ENCODE peak calls at places on chromosome 13, in seven cellular contexts. U, Z, E, D, V, F and I are unnamed samples.

GRCh38 chr13:54226866-54227265 is 1198.3 kb downstream of the OLFM4 start:
- DNase-seq in V (no peak), E (no peak), D (no peak), U (no peak), Z (no peak), F (no peak), I (no peak)

GRCh38 chr13:75088915-75089314 is 393.1 kb downstream of the TBC1D4 start:
- DNase-seq in E (no peak), U (no peak), D (no peak), V (no peak), F (no peak), Z (no peak), I (no peak)

GRCh38 chr13:97212540-97213146 is 9.5 kb upstream of the MBNL2 start:
- DNase-seq in V (no peak), D (no peak), F (no peak), Z (no peak), E (peak; percentile 46), U (peak; percentile 43), I (peak; percentile 49)

GRCh38 chr13:101979825-101980224 is 422.0 kb downstream of the FGF14 start:
- DNase-seq in E (no peak), F (no peak), D (no peak), U (no peak), V (no peak), Z (no peak), I (no peak)

GRCh38 chr13:24614306-24615080 is 65.7 kb upstream of the ATP12A start:
- DNase-seq in Z (no peak), E (no peak), U (no peak), F (no peak), V (no peak), D (no peak), I (no peak)

GRCh38 chr13:25980255-25980654 is 71.6 kb downstream of the SHISA2 start:
- DNase-seq in V (no peak), E (no peak), F (no peak), Z (no peak), D (no peak), U (peak; percentile 18), I (peak; percentile 3)

GRCh38 chr13:79810671-79811070 is 329.7 kb downstream of the NDFIP2 start:
- DNase-seq in F (peak; percentile 15), U (peak; percentile 71), V (no peak), Z (no peak), E (peak; percentile 61), D (no peak), I (peak; percentile 60)

GRCh38 chr13:113584205-113584869 is at the start of gene TFDP1:
- DNase-seq in U (peak; percentile 76), D (peak; percentile 74), Z (no peak), E (peak; percentile 80), F (peak; percentile 55), V (peak; percentile 71), I (peak; percentile 83)

GRCh38 chr13:110617326-110618072 is 2.2 kb downstream of the NAXD start:
- DNase-seq in F (peak; percentile 79), E (peak; percentile 84), Z (no peak), V (no peak), U (peak; percentile 60), D (no peak), I (peak; percentile 24)

GRCh38 chr13:75415720-75416119 is 66.2 kb downstream of the TBC1D4 start:
- DNase-seq in F (peak; percentile 26), E (peak; percentile 95), Z (no peak), V (no peak), D (no peak), U (peak; percentile 82), I (peak; percentile 71)

GRCh38 chr13:38628554-38628953 is 58.3 kb upstream of the FREM2 start:
- DNase-seq in U (no peak), Z (no peak), V (no peak), E (no peak), D (no peak), F (no peak), I (no peak)

DNA sequence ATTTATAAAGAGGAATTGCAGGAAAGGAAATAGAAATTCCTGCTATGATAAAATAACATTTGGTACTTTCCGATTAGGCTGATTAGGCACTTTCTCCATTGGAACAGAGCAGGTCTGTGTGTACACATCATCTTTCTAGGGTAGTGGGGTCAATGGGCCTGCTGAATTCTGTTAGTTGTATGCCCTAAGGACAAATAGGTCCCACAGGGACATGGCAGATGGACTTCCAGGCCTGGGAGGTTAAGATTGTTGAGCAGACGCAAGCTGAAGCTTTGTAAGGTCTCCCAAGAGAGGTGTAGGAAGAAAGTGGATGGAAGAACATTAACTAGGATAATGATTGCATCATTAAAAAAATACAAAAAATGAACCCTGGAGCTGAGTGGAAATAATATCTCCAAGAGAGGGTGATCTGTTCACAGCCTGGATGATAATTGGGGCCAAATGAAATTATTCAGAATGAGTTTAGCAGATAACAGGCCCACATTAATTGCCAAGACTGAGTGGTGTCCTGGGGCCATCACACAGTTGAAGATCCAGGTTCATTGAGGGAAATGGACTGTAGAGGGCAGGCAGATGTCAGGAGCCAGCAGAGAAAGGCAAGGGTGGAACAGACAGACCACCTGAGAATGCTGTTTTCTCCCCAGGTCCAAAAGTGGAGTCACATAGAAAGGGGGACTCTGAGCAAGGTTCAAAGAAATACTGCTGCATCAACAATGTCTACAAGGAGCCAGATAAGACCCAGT is 215.1 kb downstream of the DNAJC15 start:
- DNase-seq in F (no peak), U (no peak), Z (no peak), D (no peak), E (no peak), V (no peak), I (no peak)
- TF ChIP-seq CTCF in F (no peak), U (no peak), Z (no peak), D (no peak), E (no peak), V (no peak), I (no peak)

GRCh38 chr13:44111701-44112100 is 232.0 kb downstream of the LACC1 start:
- DNase-seq in U (no peak), V (no peak), F (no peak), E (no peak), D (no peak), Z (no peak), I (no peak)

GRCh38 chr13:44112700-44113329 is 233.1 kb downstream of the LACC1 start:
- DNase-seq in V (no peak), U (no peak), D (no peak), Z (no peak), E (no peak), F (no peak), I (no peak)

GRCh38 chr13:44120814-44121505 is 241.3 kb downstream of the LACC1 start:
- DNase-seq in U (no peak), V (no peak), E (no peak), F (no peak), D (no peak), Z (no peak), I (no peak)

GRCh38 chr13:44117351-44117750 is 237.6 kb downstream of the LACC1 start:
- DNase-seq in Z (no peak), D (no peak), U (peak; percentile 24), V (no peak), E (peak; percentile 41), F (no peak), I (no peak)

DNA sequence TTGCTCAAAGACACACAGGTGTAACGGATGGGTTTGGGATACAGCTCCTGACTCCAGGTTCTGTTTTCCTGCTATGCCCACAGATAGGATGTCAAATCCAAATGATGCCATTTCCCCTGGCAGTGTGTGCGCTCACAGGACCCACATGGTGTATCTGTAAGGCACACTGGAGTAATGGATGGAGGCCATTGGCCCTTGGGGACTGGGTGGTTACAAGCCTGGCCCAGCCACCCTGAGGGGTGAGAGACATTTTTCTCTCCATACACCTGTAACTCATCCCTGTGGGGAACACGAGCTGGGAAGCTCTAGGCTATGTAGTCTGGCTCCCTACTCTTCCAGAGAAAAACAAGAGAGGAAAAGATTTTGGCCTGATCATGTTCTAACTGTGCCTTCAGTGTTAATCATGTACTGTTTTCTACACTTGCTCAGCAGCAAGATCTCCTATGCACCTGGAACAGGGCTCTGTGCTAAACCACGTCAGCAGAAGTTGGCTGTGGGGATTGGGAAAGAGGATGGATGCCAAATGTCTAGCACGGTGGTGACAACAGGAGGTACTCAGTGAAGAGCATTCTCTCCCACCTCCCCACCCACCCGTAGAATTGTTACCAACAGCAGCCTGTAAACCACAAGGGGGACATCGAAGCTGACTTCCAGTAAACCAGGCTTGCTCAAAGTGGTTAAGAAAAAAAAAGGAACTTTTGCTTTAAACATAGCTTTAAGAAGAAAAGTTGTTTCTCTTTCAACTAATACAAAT is 237.0 kb downstream of the LACC1 start:
- DNase-seq in D (peak; percentile 25), E (no peak), Z (no peak), V (no peak), U (peak; percentile 3), F (no peak), I (no peak)
- TF ChIP-seq CTCF in D (peak; percentile 48), E (no peak), Z (no peak), V (no peak), U (peak; percentile 12), F (peak; percentile 38), I (peak; percentile 17)

GRCh38 chr13:93003531-93003930 is 223.1 kb upstream of the GPC6 start:
- DNase-seq in E (no peak), F (no peak), V (no peak), D (no peak), U (no peak), Z (no peak), I (no peak)

GRCh38 chr13:93002071-93002470 is 224.5 kb upstream of the GPC6 start:
- DNase-seq in E (no peak), U (peak; percentile 40), F (no peak), D (no peak), Z (no peak), V (no peak), I (no peak)

GRCh38 chr13:93007928-93008327 is 218.7 kb upstream of the GPC6 start:
- DNase-seq in U (no peak), D (no peak), V (no peak), Z (no peak), F (no peak), E (no peak), I (no peak)

DNA sequence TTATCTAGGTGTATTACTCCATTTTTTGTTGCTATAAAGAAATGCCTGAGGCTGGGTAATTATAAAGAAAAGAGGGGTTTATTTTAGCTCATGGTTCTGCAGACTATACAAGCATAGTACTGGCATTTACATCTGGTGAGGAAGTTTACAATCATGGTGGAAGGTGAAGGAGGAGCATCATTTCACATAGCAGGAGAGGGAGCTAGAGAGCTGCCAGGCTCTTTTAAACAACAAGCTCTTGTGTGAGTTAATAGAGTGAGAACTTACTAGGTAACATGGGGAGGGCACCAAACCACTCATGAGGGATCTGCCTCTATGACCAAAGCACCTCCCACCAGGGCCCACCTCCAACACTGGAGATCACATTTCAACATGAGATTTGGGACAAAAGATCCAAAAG is 221.7 kb upstream of the GPC6 start:
- DNase-seq in Z (no peak), F (no peak), E (no peak), V (no peak), U (peak; percentile 9), D (no peak), I (no peak)
- TF ChIP-seq CTCF in Z (no peak), F (peak; percentile 22), E (peak; percentile 29), V (no peak), U (peak; percentile 40), D (no peak), I (peak; percentile 7)

GRCh38 chr13:41054919-41055619 is 6.2 kb upstream of the WBP4 start:
- DNase-seq in V (no peak), Z (no peak), D (no peak), F (no peak), U (no peak), E (no peak), I (no peak)
- TF ChIP-seq CTCF in V (peak; percentile 43), Z (no peak), D (no peak), F (peak; percentile 32), U (peak; percentile 24), E (peak; percentile 36), I (peak; percentile 58)